ENCODE peak calls at places on chromosomes 3 and 15, in eight cellular contexts. Y, I, O, M, H, Q, R and P are unnamed samples.

GRCh38 chr3:127325630-127325961 is 37.8 kb upstream of the PRR20G start:
- DNase-seq in Y (no peak), I (no peak), O (no peak), M (no peak), H (no peak), Q (no peak), R (no peak), P (no peak)

GRCh38 chr3:9837701-9838582 is 5.9 kb downstream of the RPUSD3 start:
- DNase-seq in Y (no peak), I (peak; percentile 13), O (no peak), M (no peak), H (no peak), Q (no peak), R (no peak), P (no peak)

GRCh38 chr3:178705925-178706324 is 169.7 kb downstream of the KCNMB2 start:
- DNase-seq in Y (no peak), I (no peak), O (no peak), M (peak; percentile 36), H (no peak), Q (no peak), R (no peak), P (no peak)

GRCh38 chr3:14767245-14767593 is 51.5 kb upstream of the FGD5 start:
- DNase-seq in Y (no peak), I (no peak), O (no peak), M (no peak), H (no peak), Q (no peak), R (no peak), P (no peak)

GRCh38 chr15:68620721-68621528 is 42.1 kb downstream of the CORO2B start:
- DNase-seq in Y (peak; percentile 91), I (peak; percentile 79), O (no peak), M (peak; percentile 96), H (peak; percentile 90), Q (peak; percentile 97), R (peak; percentile 41), P (no peak)

GRCh38 chr15:51603002-51603401 is 19.6 kb downstream of the DMXL2 start:
- DNase-seq in Y (no peak), I (no peak), O (no peak), M (no peak), H (no peak), Q (no peak), R (no peak), P (no peak)

GRCh38 chr3:196192036-196193001 is 18.9 kb downstream of the ZDHHC19 start:
- DNase-seq in Y (no peak), I (peak; percentile 83), O (no peak), M (no peak), H (no peak), Q (no peak), R (no peak), P (no peak)

GRCh38 chr3:159627634-159628033 is 361.0 kb upstream of the IL12A start:
- DNase-seq in Y (no peak), I (no peak), O (peak; percentile 75), M (no peak), H (no peak), Q (no peak), R (no peak), P (no peak)

GRCh38 chr3:22594990-22595389 is 608.1 kb upstream of the UBE2E2 start:
- DNase-seq in Y (no peak), I (no peak), O (peak; percentile 1), M (no peak), H (no peak), Q (no peak), R (no peak), P (no peak)

GRCh38 chr3:78483070-78483469 is 1284.7 kb downstream of the ROBO1 start:
- DNase-seq in Y (no peak), I (no peak), O (no peak), M (no peak), H (no peak), Q (no peak), R (no peak), P (no peak)

GRCh38 chr3:127694467-127695215 is 21.9 kb downstream of the ABTB1 start:
- DNase-seq in Y (no peak), I (peak; percentile 66), O (peak; percentile 34), M (no peak), H (peak; percentile 13), Q (peak; percentile 18), R (no peak), P (peak; percentile 59)

GRCh38 chr3:40714771-40715170 is 190.0 kb downstream of the ZNF621 start:
- DNase-seq in Y (no peak), I (no peak), O (no peak), M (no peak), H (no peak), Q (no peak), R (no peak), P (no peak)

GRCh38 chr3:134883697-134884385 is 88.8 kb downstream of the EPHB1 start:
- DNase-seq in Y (no peak), I (no peak), O (no peak), M (no peak), H (peak; percentile 13), Q (no peak), R (no peak), P (no peak)

GRCh38 chr15:63046927-63047760 is 4.6 kb downstream of the TPM1 start:
- DNase-seq in Y (no peak), I (no peak), O (no peak), M (no peak), H (peak; percentile 68), Q (no peak), R (no peak), P (peak; percentile 35)

GRCh38 chr3:17258823-17259436 is 374.2 kb downstream of the PLCL2 start:
- DNase-seq in Y (peak; percentile 24), I (no peak), O (peak; percentile 50), M (no peak), H (peak; percentile 21), Q (no peak), R (no peak), P (peak; percentile 39)

GRCh38 chr15:52008698-52009434 is 10.2 kb upstream of the MAPK6 start:
- DNase-seq in Y (peak; percentile 55), I (no peak), O (no peak), M (no peak), H (no peak), Q (no peak), R (no peak), P (no peak)

GRCh38 chr3:109863701-109864100 is 526.4 kb upstream of the DPPA4 start:
- DNase-seq in Y (no peak), I (no peak), O (no peak), M (no peak), H (no peak), Q (no peak), R (no peak), P (no peak)

GRCh38 chr3:177062052-177062732 is 135.1 kb downstream of the TBL1XR1 start:
- DNase-seq in Y (no peak), I (no peak), O (no peak), M (no peak), H (no peak), Q (no peak), R (no peak), P (peak; percentile 11)

GRCh38 chr3:25344609-25345008 is 83.5 kb upstream of the RARB start:
- DNase-seq in Y (no peak), I (no peak), O (no peak), M (no peak), H (no peak), Q (no peak), R (no peak), P (no peak)

GRCh38 chr15:62165793-62166380 is 802 bp upstream of the C2CD4B start:
- DNase-seq in Y (no peak), I (no peak), O (no peak), M (peak; percentile 16), H (no peak), Q (no peak), R (no peak), P (no peak)

GRCh38 chr15:73744293-73744692 is 8.9 kb downstream of the INSYN1 start:
- DNase-seq in Y (no peak), I (no peak), O (no peak), M (no peak), H (no peak), Q (no peak), R (no peak), P (no peak)

GRCh38 chr3:151835751-151836550 is 22.0 kb downstream of the AADAC start:
- DNase-seq in Y (no peak), I (no peak), O (no peak), M (peak; percentile 53), H (peak; percentile 12), Q (no peak), R (no peak), P (peak; percentile 64)

GRCh38 chr15:82566690-82567089 is 26.4 kb upstream of the RPS17 start:
- DNase-seq in Y (no peak), I (no peak), O (no peak), M (peak; percentile 50), H (peak; percentile 75), Q (no peak), R (no peak), P (no peak)

GRCh38 chr3:58383476-58383875 is 50.2 kb downstream of the PDHB start:
- DNase-seq in Y (peak; percentile 30), I (no peak), O (no peak), M (no peak), H (peak; percentile 25), Q (no peak), R (no peak), P (peak; percentile 26)

GRCh38 chr3:71163216-71163918 is 420.2 kb downstream of the FOXP1 start:
- DNase-seq in Y (no peak), I (no peak), O (no peak), M (peak; percentile 76), H (no peak), Q (no peak), R (no peak), P (no peak)

GRCh38 chr3:112115161-112115739 is 17.8 kb downstream of the GCSAM start:
- DNase-seq in Y (no peak), I (no peak), O (no peak), M (no peak), H (no peak), Q (no peak), R (no peak), P (no peak)

GRCh38 chr3:48686538-48687219 is 964 bp upstream of the NCKIPSD start:
- DNase-seq in Y (no peak), I (no peak), O (no peak), M (no peak), H (no peak), Q (no peak), R (no peak), P (no peak)

GRCh38 chr3:66464512-66464894 is 36.3 kb downstream of the LRIG1 start:
- DNase-seq in Y (no peak), I (no peak), O (no peak), M (no peak), H (no peak), Q (no peak), R (no peak), P (no peak)

GRCh38 chr3:127524300-127524896 is 66.1 kb downstream of the TPRA1 start:
- DNase-seq in Y (no peak), I (no peak), O (no peak), M (no peak), H (no peak), Q (no peak), R (no peak), P (no peak)

GRCh38 chr3:144229973-144230372 is 258.4 kb downstream of the DIPK2A start:
- DNase-seq in Y (no peak), I (no peak), O (no peak), M (no peak), H (no peak), Q (no peak), R (peak; percentile 9), P (no peak)

GRCh38 chr3:179398574-179399249 is 51.2 kb downstream of the MFN1 start:
- DNase-seq in Y (peak; percentile 75), I (no peak), O (no peak), M (no peak), H (peak; percentile 36), Q (no peak), R (no peak), P (no peak)

GRCh38 chr15:98850991-98851776 is 156.4 kb downstream of the PGPEP1L start:
- DNase-seq in Y (peak; percentile 58), I (peak; percentile 83), O (peak; percentile 38), M (peak; percentile 65), H (peak; percentile 57), Q (peak; percentile 77), R (no peak), P (peak; percentile 65)

GRCh38 chr3:15102833-15103232 is 3.9 kb upstream of the RBSN start:
- DNase-seq in Y (no peak), I (no peak), O (no peak), M (no peak), H (peak; percentile 15), Q (no peak), R (no peak), P (no peak)

GRCh38 chr15:77866186-77866585 is 211.3 kb downstream of the TBC1D2B start:
- DNase-seq in Y (no peak), I (peak; percentile 31), O (no peak), M (no peak), H (no peak), Q (no peak), R (no peak), P (no peak)